ENCODE peak calls at places on chromosomes 12 and 14, in ten cellular contexts. U is colonic mucosa, J is heart left ventricle, S is OCI-LY7, A is A673, B is fibroblast of lung, P is tibial nerve, Y is hepatocyte, T is psoas muscle, O is right lobe of liver. I is an unnamed sample.

GRCh38 chr12:44565163-44565562 is 311.0 kb downstream of the NELL2 start:
- DNase-seq in U (no peak), J (no peak), S (no peak), A (no peak), B (no peak), P (no peak), Y (no peak), T (no peak), O (no peak), I (no peak)

GRCh38 chr12:76685246-76685678 is 78.7 kb upstream of the ZDHHC17 start:
- DNase-seq in U (peak; percentile 24), J (peak; percentile 67), S (no peak), A (peak; percentile 80), B (peak; percentile 66), P (no peak), Y (peak; percentile 19), T (no peak), O (no peak), I (no peak)

GRCh38 chr14:30621354-30621953 is 665 bp upstream of the SCFD1 start:
- DNase-seq in U (peak; percentile 39), J (no peak), S (peak; percentile 8), A (peak; percentile 21), B (no peak), P (no peak), Y (peak; percentile 10), T (peak; percentile 35), O (peak; percentile 24), I (no peak)

GRCh38 chr14:94112513-94113060 is 2.1 kb downstream of the IFI27 start:
- DNase-seq in U (no peak), J (no peak), S (no peak), A (no peak), B (no peak), P (no peak), Y (no peak), T (no peak), O (no peak), I (no peak)

GRCh38 chr12:14239350-14239934 is 126.0 kb upstream of the ATF7IP start:
- DNase-seq in U (peak; percentile 52), J (peak; percentile 54), S (peak; percentile 75), A (peak; percentile 93), B (peak; percentile 49), P (no peak), Y (peak; percentile 68), T (no peak), O (peak; percentile 47), I (no peak)

GRCh38 chr14:67461341-67461985 is 27.1 kb downstream of the TMEM229B start:
- DNase-seq in U (no peak), J (no peak), S (no peak), A (no peak), B (no peak), P (no peak), Y (no peak), T (no peak), O (no peak), I (no peak)

GRCh38 chr14:68666899-68667298 is 126.0 kb downstream of the ZFP36L1 start:
- DNase-seq in U (no peak), J (no peak), S (no peak), A (no peak), B (no peak), P (no peak), Y (no peak), T (no peak), O (no peak), I (no peak)

GRCh38 chr14:99699861-99700260 is 15.8 kb downstream of the CYP46A1 start:
- DNase-seq in U (no peak), J (no peak), S (no peak), A (no peak), B (no peak), P (no peak), Y (peak; percentile 1), T (no peak), O (no peak), I (no peak)

GRCh38 chr14:49892301-49892635 is 614 bp upstream of the ARF6 start:
- DNase-seq in U (peak; percentile 74), J (peak; percentile 73), S (peak; percentile 89), A (peak; percentile 85), B (peak; percentile 92), P (peak; percentile 68), Y (peak; percentile 83), T (no peak), O (no peak), I (no peak)

GRCh38 chr12:27119797-27120196 is 37.4 kb upstream of the C12orf71 start:
- DNase-seq in U (no peak), J (no peak), S (no peak), A (no peak), B (no peak), P (no peak), Y (no peak), T (no peak), O (no peak), I (no peak)

GRCh38 chr12:104692335-104693218 is 235.8 kb downstream of the CHST11 start:
- DNase-seq in U (no peak), J (no peak), S (no peak), A (no peak), B (no peak), P (no peak), Y (no peak), T (no peak), O (no peak), I (no peak)

GRCh38 chr14:63308723-63309317 is 9.9 kb downstream of the GPHB5 start:
- DNase-seq in U (no peak), J (no peak), S (peak; percentile 46), A (peak; percentile 23), B (peak; percentile 28), P (no peak), Y (peak; percentile 60), T (no peak), O (peak; percentile 29), I (no peak)

GRCh38 chr14:88955470-88955869 is 131.0 kb downstream of the TTC8 start:
- DNase-seq in U (no peak), J (no peak), S (no peak), A (no peak), B (no peak), P (no peak), Y (no peak), T (no peak), O (no peak), I (no peak)

GRCh38 chr12:28017873-28018255 is 45.3 kb upstream of the PTHLH start:
- DNase-seq in U (no peak), J (no peak), S (no peak), A (no peak), B (no peak), P (no peak), Y (no peak), T (no peak), O (no peak), I (no peak)

GRCh38 chr12:130137141-130138018 is 24.9 kb upstream of the FZD10 start:
- DNase-seq in U (no peak), J (no peak), S (no peak), A (no peak), B (no peak), P (no peak), Y (no peak), T (peak; percentile 43), O (no peak), I (no peak)

DNA sequence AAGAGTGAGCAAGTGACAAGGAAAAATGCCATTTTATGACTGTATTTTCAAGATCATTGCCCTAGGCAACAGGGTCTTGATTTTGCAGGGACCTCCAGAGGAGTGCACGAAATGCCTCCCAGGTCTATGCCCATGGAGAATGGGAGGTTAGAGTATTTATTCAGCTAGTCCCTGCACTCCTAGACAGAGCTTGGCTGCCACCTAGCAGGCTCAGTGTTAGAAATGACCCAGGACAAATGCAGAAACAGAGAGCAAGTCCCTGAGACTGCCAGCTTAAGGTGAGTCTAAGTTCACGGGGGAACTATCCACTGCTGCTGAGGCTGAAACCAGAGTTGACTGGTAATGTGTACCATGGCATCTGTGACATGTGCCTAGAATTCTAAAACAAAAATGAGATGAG is 506.4 kb downstream of the MED13L start:
- DNase-seq in U (peak; percentile 32), J (no peak), S (no peak), A (no peak), B (peak; percentile 20), P (no peak), Y (peak; percentile 56), T (no peak), O (no peak), I (no peak)
- TF ChIP-seq CTCF in U (no peak), J (peak; percentile 19), S (no peak), A (no peak), B (no peak), P (no peak), Y (peak; percentile 47), T (no peak), O (no peak), I (no peak)

GRCh38 chr14:77158175-77158908 is 16.8 kb upstream of the ZDHHC22 start:
- DNase-seq in U (no peak), J (peak; percentile 67), S (no peak), A (peak; percentile 62), B (peak; percentile 61), P (no peak), Y (peak; percentile 65), T (peak; percentile 76), O (no peak), I (no peak)
- H3K4me3 ChIP-seq in U (no peak overlapping the region), J (no peak overlapping the region), S (no peak overlapping the region), A (no peak overlapping the region), B (no peak overlapping the region), P (no peak overlapping the region), Y (no peak overlapping the region), T (no peak overlapping the region), O (no peak overlapping the region), I (no peak overlapping the region)

GRCh38 chr14:102202944-102203343 is 63.2 kb downstream of the WDR20 start:
- DNase-seq in U (no peak), J (no peak), S (peak; percentile 27), A (no peak), B (no peak), P (no peak), Y (no peak), T (no peak), O (no peak), I (no peak)

GRCh38 chr14:102203382-102203781 is 63.7 kb downstream of the WDR20 start:
- DNase-seq in U (no peak), J (no peak), S (no peak), A (no peak), B (no peak), P (no peak), Y (no peak), T (no peak), O (no peak), I (no peak)

GRCh38 chr14:102201369-102201748 is 61.7 kb downstream of the WDR20 start:
- DNase-seq in U (no peak), J (no peak), S (no peak), A (no peak), B (no peak), P (no peak), Y (no peak), T (no peak), O (no peak), I (no peak)

GRCh38 chr14:102201776-102202175 is 62.1 kb downstream of the WDR20 start:
- DNase-seq in U (no peak), J (no peak), S (peak; percentile 10), A (no peak), B (no peak), P (no peak), Y (no peak), T (no peak), O (no peak), I (no peak)

GRCh38 chr14:102200690-102201368 is 61.1 kb downstream of the WDR20 start:
- DNase-seq in U (no peak), J (no peak), S (peak; percentile 7), A (peak; percentile 45), B (no peak), P (no peak), Y (no peak), T (no peak), O (no peak), I (no peak)
- H3K27ac ChIP-seq in U (no peak overlapping the region), J (no peak overlapping the region), S (peak overlapping the region; percentile 17), A (peak overlapping the region; percentile 70), B (no peak overlapping the region), P (no peak overlapping the region), Y (no peak overlapping the region), T (no peak overlapping the region), O (no peak overlapping the region), I (no peak overlapping the region)

GRCh38 chr12:31728917-31729640 is at the start of gene AMN1:
- DNase-seq in U (peak; percentile 100), J (peak; percentile 99), S (peak; percentile 100), A (peak; percentile 100), B (peak; percentile 99), P (peak; percentile 99), Y (peak; percentile 99), T (peak; percentile 99), O (peak; percentile 99), I (peak; percentile 100)
- TF ChIP-seq CTCF in U (no peak), J (no peak), S (no peak), A (no peak), B (peak; percentile 14), P (peak; percentile 24), Y (no peak), T (peak; percentile 10), O (no peak), I (peak; percentile 30)